ENCODE peak calls at places on chromosomes 3 and 15, in ten cellular contexts. O is NCI-H2081; K is tibial nerve; Z is astrocyte of the spinal cord; X is pancreas; Q is WERI-Rb-1; F is stimulated activated CD8-positive, alpha-beta memory T cell treated with anti-CD3 and anti-CD28 coated beads, Interleukin-7, amount 100 ng/mL, for 4 hours; B is AG08396; Y is chondrocyte; C is glutamatergic neuron. J is an unnamed sample.
A peak's percentile ranks its signal among the peaks of the same experiment; 100 is the strongest.

GRCh38 chr3:169748670-169749069 is 16.2 kb downstream of the TERC start:
- DNase-seq in Q (no peak), K (no peak), Z (no peak), O (no peak), B (no peak), Y (no peak), X (no peak), C (no peak), F (no peak), J (no peak)

GRCh38 chr3:102074951-102075350 is 225.6 kb downstream of the NFKBIZ start:
- DNase-seq in X (no peak), K (no peak), B (no peak), O (no peak), C (no peak), F (no peak), Q (no peak), Z (no peak), Y (no peak), J (no peak)

GRCh38 chr3:174125267-174125844 is 727.8 kb downstream of the NLGN1 start:
- DNase-seq in Z (peak; percentile 50), B (peak; percentile 35), K (no peak), O (peak; percentile 90), F (no peak), X (no peak), Y (no peak), C (no peak), Q (peak; percentile 32), J (peak; percentile 45)

GRCh38 chr15:64566629-64567427 is 106.5 kb downstream of the ZNF609 start:
- DNase-seq in Q (peak; percentile 71), Z (no peak), K (no peak), B (no peak), F (no peak), O (no peak), Y (no peak), C (no peak), X (no peak), J (no peak)

GRCh38 chr3:72329354-72329753 is 518.9 kb downstream of the SHQ1 start:
- DNase-seq in F (no peak), O (no peak), B (peak; percentile 30), Y (no peak), C (no peak), Q (no peak), K (no peak), Z (no peak), X (no peak), J (no peak)

GRCh38 chr3:124467980-124468902 is 262.0 kb upstream of the UMPS start:
- DNase-seq in C (peak; percentile 80), Q (peak; percentile 56), O (peak; percentile 79), Z (peak; percentile 36), X (peak; percentile 65), F (no peak), Y (no peak), B (peak; percentile 76), K (no peak), J (peak; percentile 36)

GRCh38 chr3:13365390-13366379 is 54.4 kb downstream of the NUP210 start:
- DNase-seq in Z (no peak), C (no peak), Q (no peak), B (no peak), O (no peak), F (no peak), K (no peak), Y (no peak), X (no peak), J (no peak)

GRCh38 chr15:75712668-75713337 is at the start of gene CSPG4:
- DNase-seq in X (peak; percentile 67), F (no peak), Y (no peak), K (peak; percentile 46), Q (no peak), Z (peak; percentile 84), C (peak; percentile 58), O (no peak), B (peak; percentile 89), J (no peak)

GRCh38 chr3:110814170-110815007 is 257.2 kb upstream of the NECTIN3 start:
- DNase-seq in K (no peak), Q (no peak), O (no peak), B (peak; percentile 36), C (no peak), Y (no peak), Z (peak; percentile 93), X (no peak), F (no peak), J (peak; percentile 51)

GRCh38 chr3:78724886-78725285 is 1042.9 kb downstream of the ROBO1 start:
- DNase-seq in Y (no peak), O (no peak), Z (no peak), F (no peak), Q (no peak), X (no peak), K (no peak), B (no peak), C (no peak), J (no peak)

GRCh38 chr15:91944334-91944733 is 90.8 kb downstream of the SLCO3A1 start:
- DNase-seq in Z (no peak), B (no peak), Y (no peak), X (no peak), O (no peak), K (no peak), C (no peak), Q (no peak), F (no peak), J (no peak)

GRCh38 chr3:127457094-127457475 is 133.4 kb downstream of the TPRA1 start:
- DNase-seq in F (no peak), K (no peak), Y (peak; percentile 78), Z (peak; percentile 33), B (peak; percentile 73), X (no peak), C (peak; percentile 72), O (no peak), Q (no peak), J (peak; percentile 66)

GRCh38 chr3:119181765-119182164 is 8.4 kb downstream of the UPK1B start:
- DNase-seq in O (no peak), Y (no peak), Z (no peak), K (no peak), F (no peak), B (no peak), Q (no peak), C (no peak), X (no peak), J (peak; percentile 79)

GRCh38 chr3:37107846-37108245 is 66.5 kb downstream of the LRRFIP2 start:
- DNase-seq in Y (no peak), K (no peak), Z (no peak), F (no peak), B (no peak), Q (no peak), O (no peak), X (no peak), C (no peak), J (no peak)

GRCh38 chr15:56490461-56490860 is 25.5 kb upstream of the MNS1 start:
- DNase-seq in F (no peak), Z (no peak), K (no peak), X (no peak), B (no peak), Y (no peak), Q (no peak), C (no peak), O (no peak), J (no peak)

GRCh38 chr3:126466886-126467610 is 8.6 kb downstream of the ZXDC start:
- DNase-seq in O (no peak), Q (no peak), X (no peak), Z (no peak), Y (no peak), K (no peak), F (no peak), B (no peak), C (no peak), J (no peak)

GRCh38 chr3:189239616-189240015 is 67.8 kb downstream of the TPRG1 start:
- DNase-seq in O (no peak), C (no peak), Y (no peak), X (no peak), Z (no peak), F (no peak), Q (no peak), K (no peak), B (no peak), J (no peak)

GRCh38 chr15:92801774-92802464 is 98.2 kb upstream of the CHD2 start:
- DNase-seq in O (no peak), Z (peak; percentile 89), C (no peak), Y (no peak), B (peak; percentile 59), X (no peak), Q (no peak), F (no peak), K (peak; percentile 57), J (peak; percentile 65)

GRCh38 chr3:97612632-97613031 is 151.9 kb upstream of the ARL6 start:
- DNase-seq in X (no peak), B (no peak), O (peak; percentile 93), C (no peak), Q (no peak), Z (no peak), F (no peak), K (no peak), Y (no peak), J (no peak)

GRCh38 chr3:141546586-141546985 is 59.8 kb downstream of the RASA2 start:
- DNase-seq in Z (no peak), Q (no peak), X (no peak), F (no peak), O (no peak), C (no peak), B (no peak), Y (no peak), K (no peak), J (no peak)

GRCh38 chr3:27031476-27031875 is 337.7 kb downstream of the NEK10 start:
- DNase-seq in O (no peak), C (no peak), Z (no peak), X (no peak), F (no peak), Y (no peak), K (no peak), B (no peak), Q (no peak), J (no peak)

J was measured in kidney glomerular epithelial cell.